ENCODE peak calls at places on chromosomes 4 and X, in nine cellular contexts. C is K562; R is fibroblast of lung; S is adrenal gland; L is colonic mucosa; K is tibial artery; Q is sigmoid colon; X is cardiac muscle cell; M is CD4-positive, CD25-positive, alpha-beta regulatory T cell. N is an unnamed sample.
A peak's percentile ranks its signal among the peaks of the same experiment; 100 is the strongest.

GRCh38 chr4:64272432-64272831 is 136.8 kb downstream of the TECRL start:
- DNase-seq in S (no peak), L (no peak), R (no peak), M (no peak), C (no peak), Q (no peak), K (no peak), X (no peak), N (no peak)

GRCh38 chr4:41692717-41693345 is 55.7 kb downstream of the PHOX2B start:
- DNase-seq in L (peak; percentile 35), X (peak; percentile 70), R (peak; percentile 71), Q (peak; percentile 63), M (no peak), K (no peak), C (peak; percentile 75), S (peak; percentile 60), N (no peak)

GRCh38 chr4:119261986-119262385 is 49.5 kb downstream of the USP53 start:
- DNase-seq in S (no peak), Q (no peak), M (no peak), C (no peak), L (no peak), R (no peak), K (no peak), X (no peak), N (no peak)

GRCh38 chr4:40729555-40729954 is 20.2 kb upstream of the NSUN7 start:
- DNase-seq in X (no peak), S (no peak), C (no peak), K (no peak), M (no peak), Q (no peak), L (no peak), R (no peak), N (no peak)

GRCh38 chrX:134026732-134027311 is 41.4 kb upstream of the GPC3 start:
- DNase-seq in C (peak; percentile 10), K (peak; percentile 56), Q (peak; percentile 64), M (peak; percentile 5), X (peak; percentile 70), R (peak; percentile 53), S (peak; percentile 15), L (peak; percentile 67), N (no peak)

GRCh38 chrX:19272452-19272851 is 71.3 kb upstream of the PDHA1 start:
- DNase-seq in R (peak; percentile 27), S (no peak), X (peak; percentile 2), C (no peak), L (no peak), M (no peak), K (no peak), Q (no peak), N (no peak)

GRCh38 chr4:16001484-16001858 is 38.5 kb upstream of the FGFBP2 start:
- DNase-seq in K (peak; percentile 76), M (peak; percentile 41), Q (peak; percentile 89), S (peak; percentile 67), L (peak; percentile 49), C (peak; percentile 68), X (peak; percentile 83), R (peak; percentile 77), N (peak; percentile 77)

GRCh38 chr4:61723492-61723891 is 523.4 kb downstream of the ADGRL3 start:
- DNase-seq in R (no peak), S (no peak), K (no peak), L (no peak), C (no peak), Q (no peak), X (no peak), M (no peak), N (no peak)

GRCh38 chr4:128676095-128676494 is 133.4 kb upstream of the JADE1 start:
- DNase-seq in M (no peak), L (no peak), R (no peak), C (no peak), X (no peak), K (no peak), S (no peak), Q (no peak), N (no peak)

GRCh38 chrX:74602142-74602541 is 12.3 kb downstream of the RLIM start:
- DNase-seq in K (no peak), L (no peak), Q (no peak), R (no peak), C (no peak), M (no peak), S (no peak), X (no peak), N (no peak)

GRCh38 chrX:26958261-26958660 is 504.9 kb downstream of the PPP4R3C start:
- DNase-seq in R (no peak), S (no peak), C (no peak), K (no peak), X (no peak), Q (no peak), L (no peak), M (no peak), N (no peak)

GRCh38 chr4:14726441-14727405 is 275.6 kb upstream of the CPEB2 start:
- DNase-seq in K (no peak), S (no peak), L (no peak), Q (no peak), R (peak; percentile 79), X (peak; percentile 24), C (no peak), M (no peak), N (no peak)

GRCh38 chr4:46354863-46355262 is 35.1 kb downstream of the GABRA2 start:
- DNase-seq in Q (no peak), S (no peak), X (no peak), C (no peak), M (no peak), L (no peak), R (no peak), K (no peak), N (no peak)

GRCh38 chr4:139099366-139099982 is 77.5 kb downstream of the ELF2 start:
- DNase-seq in K (peak; percentile 75), X (peak; percentile 89), C (peak; percentile 72), M (peak; percentile 66), L (peak; percentile 72), R (peak; percentile 86), S (peak; percentile 72), Q (peak; percentile 82), N (no peak)

GRCh38 chrX:153643431-153644351 is 3.3 kb upstream of the DUSP9 start:
- DNase-seq in S (peak; percentile 12), M (no peak), X (no peak), Q (peak; percentile 56), C (peak; percentile 77), R (no peak), K (no peak), L (peak; percentile 12), N (no peak)

GRCh38 chrX:115889121-115889890 is 281.2 kb upstream of the AGTR2 start:
- DNase-seq in C (no peak), X (no peak), R (no peak), Q (peak; percentile 56), S (peak; percentile 31), L (peak; percentile 15), M (no peak), K (no peak), N (peak; percentile 56)

GRCh38 chrX:23644744-23645143 is 22.5 kb upstream of the PRDX4 start:
- DNase-seq in C (no peak), X (no peak), R (no peak), K (no peak), Q (no peak), L (no peak), M (no peak), S (peak; percentile 78), N (no peak)

GRCh38 chr4:164613761-164614277 is 140.1 kb upstream of the SMIM31 start:
- DNase-seq in Q (no peak), K (no peak), X (no peak), L (no peak), S (no peak), R (peak; percentile 14), C (no peak), M (no peak), N (no peak)

GRCh38 chr4:15936495-15936894 is 2.0 kb downstream of the FGFBP1 start:
- DNase-seq in X (no peak), Q (no peak), R (no peak), M (no peak), C (no peak), K (no peak), L (peak; percentile 73), S (no peak), N (no peak)

GRCh38 chr4:103498161-103499070 is 221.4 kb downstream of the TACR3 start:
- DNase-seq in X (peak; percentile 45), Q (no peak), R (peak; percentile 62), S (no peak), C (no peak), L (no peak), K (no peak), M (no peak), N (no peak)

GRCh38 chr4:136650541-136651277 is 881.6 kb downstream of the PCDH18 start:
- DNase-seq in C (no peak), R (peak; percentile 31), L (no peak), K (no peak), X (peak; percentile 16), S (no peak), M (no peak), Q (no peak), N (no peak)

GRCh38 chrX:137926090-137926489 is 360.2 kb downstream of the ZIC3 start:
- DNase-seq in C (no peak), S (no peak), L (no peak), M (no peak), K (no peak), Q (no peak), X (no peak), R (no peak), N (no peak)

DNA sequence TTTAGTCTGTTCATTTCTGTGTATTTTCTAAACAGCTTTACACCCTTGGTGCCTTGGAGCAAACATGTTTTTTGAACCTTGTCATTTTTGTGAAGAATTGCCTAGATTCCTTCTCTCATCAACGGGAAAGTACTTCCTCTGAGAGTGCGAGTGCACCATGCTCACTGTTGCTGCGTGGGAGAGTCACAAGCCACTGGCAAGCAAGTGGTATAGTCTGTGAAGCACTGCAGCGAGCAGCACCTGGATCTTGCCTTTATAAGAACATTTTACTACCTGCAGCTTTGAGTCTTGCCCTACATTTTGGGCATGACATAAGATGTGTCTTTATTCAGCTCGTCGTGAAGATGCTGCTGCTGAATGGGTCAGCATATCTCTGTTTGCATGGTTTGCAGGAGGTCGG is 44.9 kb downstream of the HADH start:
- DNase-seq in S (no peak), Q (no peak), R (no peak), C (no peak), X (no peak), K (no peak), M (no peak), L (no peak), N (no peak)
- H3K36me3 ChIP-seq in S (no peaks in the 10 kb centered on the region), Q (no peaks in the 10 kb centered on the region), R (peaks cover 2% of the 10 kb centered on the region), C (peaks cover 18% of the 10 kb centered on the region), X (no peaks in the 10 kb centered on the region), K (peaks cover 66% of the 10 kb centered on the region), M (no peaks in the 10 kb centered on the region), L (no peaks in the 10 kb centered on the region), N (peaks cover 36% of the 10 kb centered on the region)

GRCh38 chr4:10204401-10205058 is 87.9 kb upstream of the WDR1 start:
- DNase-seq in Q (no peak), C (no peak), S (no peak), L (peak; percentile 5), M (no peak), X (peak; percentile 30), R (no peak), K (no peak), N (no peak)
- H3K36me3 ChIP-seq in Q (no peaks in the 10 kb centered on the region), C (no peaks in the 10 kb centered on the region), S (no peaks in the 10 kb centered on the region), L (no peaks in the 10 kb centered on the region), M (no peaks in the 10 kb centered on the region), X (no peaks in the 10 kb centered on the region), R (no peaks in the 10 kb centered on the region), K (no peaks in the 10 kb centered on the region), N (no peaks in the 10 kb centered on the region)

GRCh38 chr4:13601848-13602247 is 25.7 kb downstream of the BOD1L1 start:
- DNase-seq in L (no peak), M (no peak), Q (no peak), C (no peak), X (no peak), R (no peak), K (no peak), S (no peak), N (no peak)
- H3K36me3 ChIP-seq in L (no peaks in the 10 kb centered on the region), M (peaks cover 63% of the 10 kb centered on the region), Q (peaks cover 18% of the 10 kb centered on the region), C (peaks cover 50% of the 10 kb centered on the region), X (peaks cover 57% of the 10 kb centered on the region), R (peaks cover 11% of the 10 kb centered on the region), K (peaks cover 76% of the 10 kb centered on the region), S (no peaks in the 10 kb centered on the region), N (peaks cover 81% of the 10 kb centered on the region)

GRCh38 chrX:100831219-100831946 is 11.2 kb downstream of the CSTF2 start:
- DNase-seq in M (no peak), C (no peak), K (no peak), R (no peak), L (no peak), S (no peak), X (no peak), Q (no peak), N (no peak)
- H3K36me3 ChIP-seq in M (peaks cover 42% of the 10 kb centered on the region), C (peaks cover 84% of the 10 kb centered on the region), K (peaks cover 24% of the 10 kb centered on the region), R (no peaks in the 10 kb centered on the region), L (peaks cover 4% of the 10 kb centered on the region), S (no peaks in the 10 kb centered on the region), X (peaks cover 25% of the 10 kb centered on the region), Q (no peaks in the 10 kb centered on the region), N (no peaks in the 10 kb centered on the region)

N was measured in right atrium auricular region.